ENCODE peak calls at places on chromosomes 2 and 18, in four cellular contexts. One of them, this sample, is unnamed.

GRCh38 chr2:38491436-38491835 is 111.3 kb downstream of the HNRNPLL start:
- DNase-seq in fibroblast of lung: no peak
- DNase-seq in K562: no peak
- DNase-seq in omental fat pad: no peak
- DNase-seq in this sample: no peak

GRCh38 chr2:25756444-25757022 is 83.2 kb upstream of the DTNB start:
- DNase-seq in fibroblast of lung: peak
- DNase-seq in K562: no peak
- DNase-seq in omental fat pad: no peak
- DNase-seq in this sample: no peak

GRCh38 chr2:42804338-42804737 is 12.0 kb upstream of the HAAO start:
- DNase-seq in fibroblast of lung: no peak
- DNase-seq in K562: no peak
- DNase-seq in omental fat pad: no peak
- DNase-seq in this sample: peak

GRCh38 chr2:11903085-11903484 is 156.7 kb downstream of the LPIN1 start:
- DNase-seq in fibroblast of lung: no peak
- DNase-seq in K562: no peak
- DNase-seq in omental fat pad: no peak
- DNase-seq in this sample: no peak

GRCh38 chr18:46250084-46250811 is 146.1 kb downstream of the HAUS1 start:
- DNase-seq in fibroblast of lung: peak
- DNase-seq in K562: peak
- DNase-seq in omental fat pad: no peak
- DNase-seq in this sample: peak

GRCh38 chr2:234483568-234484251 is 13.2 kb downstream of the ARL4C start:
- DNase-seq in fibroblast of lung: no peak
- DNase-seq in K562: peak
- DNase-seq in omental fat pad: no peak
- DNase-seq in this sample: no peak

GRCh38 chr18:42576141-42576540 is 539.3 kb downstream of the RIT2 start:
- DNase-seq in fibroblast of lung: peak
- DNase-seq in K562: no peak
- DNase-seq in omental fat pad: no peak
- DNase-seq in this sample: no peak

GRCh38 chr2:154827286-154827685 is 128.8 kb downstream of the KCNJ3 start:
- DNase-seq in fibroblast of lung: no peak
- DNase-seq in K562: no peak
- DNase-seq in omental fat pad: no peak
- DNase-seq in this sample: no peak

GRCh38 chr2:191165190-191165643 is 14.4 kb upstream of the STAT4 start:
- DNase-seq in fibroblast of lung: peak
- DNase-seq in K562: peak
- DNase-seq in omental fat pad: no peak
- DNase-seq in this sample: peak

GRCh38 chr2:138030459-138030858 is 66.2 kb downstream of the HNMT start:
- DNase-seq in fibroblast of lung: peak
- DNase-seq in K562: no peak
- DNase-seq in omental fat pad: no peak
- DNase-seq in this sample: no peak

GRCh38 chr2:158458617-158458920 is 1.8 kb downstream of the PKP4 start:
- DNase-seq in fibroblast of lung: peak
- DNase-seq in K562: peak
- DNase-seq in omental fat pad: no peak
- DNase-seq in this sample: no peak

GRCh38 chr2:147525724-147526489 is 318.9 kb upstream of the ACVR2A start:
- DNase-seq in fibroblast of lung: peak
- DNase-seq in K562: no peak
- DNase-seq in omental fat pad: no peak
- DNase-seq in this sample: no peak

GRCh38 chr2:140122001-140122400 is 1341.8 kb upstream of the NXPH2 start:
- DNase-seq in fibroblast of lung: peak
- DNase-seq in K562: no peak
- DNase-seq in omental fat pad: no peak
- DNase-seq in this sample: no peak

GRCh38 chr2:168639501-168639900 is 162.9 kb upstream of the NOSTRIN start:
- DNase-seq in fibroblast of lung: peak
- DNase-seq in K562: no peak
- DNase-seq in omental fat pad: no peak
- DNase-seq in this sample: no peak

GRCh38 chr2:71306762-71307161 is 24.8 kb upstream of the ZNF638 start:
- DNase-seq in fibroblast of lung: peak
- DNase-seq in K562: no peak
- DNase-seq in omental fat pad: no peak
- DNase-seq in this sample: no peak

GRCh38 chr2:168929031-168929430 is 27.9 kb downstream of the G6PC2 start:
- DNase-seq in fibroblast of lung: peak
- DNase-seq in K562: no peak
- DNase-seq in omental fat pad: no peak
- DNase-seq in this sample: no peak

GRCh38 chr2:191212119-191212518 is 33.1 kb upstream of the MYO1B start:
- DNase-seq in fibroblast of lung: no peak
- DNase-seq in K562: no peak
- DNase-seq in omental fat pad: no peak
- DNase-seq in this sample: no peak

GRCh38 chr2:152646775-152647174 is 70.5 kb downstream of the PRPF40A start:
- DNase-seq in fibroblast of lung: peak
- DNase-seq in K562: no peak
- DNase-seq in omental fat pad: no peak
- DNase-seq in this sample: no peak

GRCh38 chr2:192196451-192197194 is 1.9 kb upstream of the TMEFF2 start:
- DNase-seq in fibroblast of lung: no peak
- DNase-seq in K562: no peak
- DNase-seq in omental fat pad: no peak
- DNase-seq in this sample: no peak

GRCh38 chr2:61343141-61343540 is 127.7 kb downstream of the USP34 start:
- DNase-seq in fibroblast of lung: no peak
- DNase-seq in K562: no peak
- DNase-seq in omental fat pad: no peak
- DNase-seq in this sample: no peak

GRCh38 chr2:138107288-138107687 is 143.0 kb downstream of the HNMT start:
- DNase-seq in fibroblast of lung: peak
- DNase-seq in K562: no peak
- DNase-seq in omental fat pad: no peak
- DNase-seq in this sample: no peak

GRCh38 chr2:185875532-185875931 is 136.9 kb downstream of the FSIP2 start:
- DNase-seq in fibroblast of lung: no peak
- DNase-seq in K562: no peak
- DNase-seq in omental fat pad: no peak
- DNase-seq in this sample: no peak

GRCh38 chr2:190649035-190649797 is at the start of gene NAB1:
- DNase-seq in fibroblast of lung: peak
- DNase-seq in K562: peak
- DNase-seq in omental fat pad: no peak
- DNase-seq in this sample: no peak

GRCh38 chr2:102522890-102523289 is 49.9 kb downstream of the SLC9A4 start:
- DNase-seq in fibroblast of lung: no peak
- DNase-seq in K562: no peak
- DNase-seq in omental fat pad: no peak
- DNase-seq in this sample: no peak

GRCh38 chr2:241216211-241216761 is 27.8 kb downstream of the ANO7 start:
- DNase-seq in fibroblast of lung: no peak
- DNase-seq in K562: no peak
- DNase-seq in omental fat pad: no peak
- DNase-seq in this sample: no peak

GRCh38 chr2:66434679-66435548 is at the start of gene MEIS1:
- DNase-seq in fibroblast of lung: peak
- DNase-seq in K562: peak
- DNase-seq in omental fat pad: peak
- DNase-seq in this sample: peak
- TF ChIP-seq CTCF in fibroblast of lung: no peak
- TF ChIP-seq CTCF in K562: no peak
- TF ChIP-seq CTCF in omental fat pad: no peak
- TF ChIP-seq CTCF in this sample: no peak

DNA sequence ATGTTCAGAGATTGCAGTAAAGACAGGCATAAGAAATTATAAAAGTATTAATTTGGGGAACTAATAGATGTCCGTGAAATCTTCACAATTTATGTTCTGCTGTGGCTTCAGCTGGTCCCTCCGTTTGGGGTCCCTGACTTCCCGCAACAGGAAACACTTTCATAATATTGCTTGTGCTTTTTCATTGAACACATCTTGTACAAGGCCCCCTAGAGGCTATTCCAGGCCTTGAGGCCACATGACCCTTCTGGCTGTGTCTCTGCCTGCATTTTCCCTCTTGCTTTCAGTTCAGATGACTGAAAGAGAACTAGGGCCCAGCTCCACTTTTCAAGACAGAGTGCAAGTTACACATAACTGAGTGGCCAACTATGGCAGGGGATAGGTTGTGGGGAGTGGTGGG is 164.1 kb downstream of the TMEM247 start:
- DNase-seq in fibroblast of lung: no peak
- DNase-seq in K562: no peak
- DNase-seq in omental fat pad: no peak
- DNase-seq in this sample: no peak
- TF ChIP-seq CTCF in fibroblast of lung: no peak
- TF ChIP-seq CTCF in K562: no peak
- TF ChIP-seq CTCF in omental fat pad: no peak
- TF ChIP-seq CTCF in this sample: no peak

GRCh38 chr2:219406861-219407230 is 11.3 kb upstream of the DES start:
- DNase-seq in fibroblast of lung: peak
- DNase-seq in K562: peak
- DNase-seq in omental fat pad: no peak
- DNase-seq in this sample: peak

GRCh38 chr2:219409619-219410018 is 8.6 kb upstream of the DES start:
- DNase-seq in fibroblast of lung: no peak
- DNase-seq in K562: no peak
- DNase-seq in omental fat pad: no peak
- DNase-seq in this sample: no peak

GRCh38 chr2:219408101-219409030 is 9.8 kb upstream of the DES start:
- DNase-seq in fibroblast of lung: no peak
- DNase-seq in K562: no peak
- DNase-seq in omental fat pad: no peak
- DNase-seq in this sample: no peak

GRCh38 chr2:219405958-219406860 is 12.0 kb upstream of the DES start:
- DNase-seq in fibroblast of lung: no peak
- DNase-seq in K562: no peak
- DNase-seq in omental fat pad: no peak
- DNase-seq in this sample: no peak

GRCh38 chr2:219410390-219410789 is 7.8 kb upstream of the DES start:
- DNase-seq in fibroblast of lung: no peak
- DNase-seq in K562: no peak
- DNase-seq in omental fat pad: no peak
- DNase-seq in this sample: no peak
- TF ChIP-seq CTCF in fibroblast of lung: no peak
- TF ChIP-seq CTCF in K562: no peak
- TF ChIP-seq CTCF in omental fat pad: no peak
- TF ChIP-seq CTCF in this sample: no peak

GRCh38 chr18:2971741-2972552 is 41.0 kb downstream of the LPIN2 start:
- DNase-seq in fibroblast of lung: no peak
- DNase-seq in K562: no peak
- DNase-seq in omental fat pad: no peak
- DNase-seq in this sample: no peak
- TF ChIP-seq CTCF in fibroblast of lung: no peak
- TF ChIP-seq CTCF in K562: no peak
- TF ChIP-seq CTCF in omental fat pad: no peak
- TF ChIP-seq CTCF in this sample: no peak

GRCh38 chr2:211756266-211756665 is 782.3 kb downstream of the ERBB4 start:
- DNase-seq in fibroblast of lung: no peak
- DNase-seq in K562: no peak
- DNase-seq in omental fat pad: no peak
- DNase-seq in this sample: no peak

GRCh38 chr2:211755187-211755586 is 783.4 kb downstream of the ERBB4 start:
- DNase-seq in fibroblast of lung: no peak
- DNase-seq in K562: no peak
- DNase-seq in omental fat pad: no peak
- DNase-seq in this sample: no peak

DNA sequence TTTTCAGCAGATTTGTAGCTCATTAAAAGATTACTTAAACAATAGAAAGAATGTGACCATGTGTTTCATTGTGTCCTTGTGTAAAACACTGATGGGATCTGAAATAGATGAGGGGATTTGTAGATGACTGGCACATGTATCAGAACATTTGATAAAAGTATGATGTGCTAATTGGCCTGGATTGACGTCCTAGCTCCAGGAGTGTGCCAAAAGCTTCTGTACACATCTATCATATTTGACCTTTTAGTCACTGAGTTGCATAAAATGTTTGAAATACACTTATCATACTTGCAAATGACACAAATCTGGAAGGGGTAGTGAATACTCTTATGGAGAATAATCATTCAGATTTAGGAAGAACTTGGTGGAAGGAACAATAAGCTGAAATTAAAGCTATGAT is 778.5 kb downstream of the ERBB4 start:
- DNase-seq in fibroblast of lung: no peak
- DNase-seq in K562: no peak
- DNase-seq in omental fat pad: no peak
- DNase-seq in this sample: no peak
- TF ChIP-seq CTCF in fibroblast of lung: no peak
- TF ChIP-seq CTCF in K562: no peak
- TF ChIP-seq CTCF in omental fat pad: no peak
- TF ChIP-seq CTCF in this sample: no peak